ENCODE peak calls at places on chromosome 17, in five cellular contexts. K, L, I, E and Q are unnamed samples.
A peak's percentile ranks its signal among the peaks of the same experiment; 100 is the strongest.

GRCh38 chr17:46971647-46972300 is 7.3 kb downstream of the RPRML start:
- DNase-seq in K (no peak), L (no peak), E (no peak), I (no peak), Q (no peak)

GRCh38 chr17:10032142-10032541 is 127.1 kb upstream of the RCVRN start:
- DNase-seq in I (no peak), L (no peak), E (no peak), K (no peak), Q (no peak)

GRCh38 chr17:77834170-77835115 is 124.1 kb upstream of the TNRC6C start:
- DNase-seq in L (peak; percentile 49), E (peak; percentile 95), K (peak; percentile 99), I (peak; percentile 20), Q (no peak)

GRCh38 chr17:73247728-73248127 is 14.0 kb downstream of the CPSF4L start:
- DNase-seq in I (no peak), L (no peak), K (no peak), E (no peak), Q (no peak)

GRCh38 chr17:73474370-73474988 is 162.7 kb upstream of the CDC42EP4 start:
- DNase-seq in K (peak; percentile 63), I (peak; percentile 9), E (peak; percentile 91), L (no peak), Q (no peak)

GRCh38 chr17:39642675-39643074 is 5.7 kb downstream of the STARD3 start:
- DNase-seq in L (no peak), K (no peak), I (no peak), E (no peak), Q (no peak)

GRCh38 chr17:12620200-12620720 is 45.4 kb upstream of the MYOCD start:
- DNase-seq in K (no peak), L (no peak), E (no peak), I (no peak), Q (no peak)

GRCh38 chr17:50033316-50033715 is 22.6 kb upstream of the ITGA3 start:
- DNase-seq in L (no peak), E (no peak), K (no peak), I (no peak), Q (no peak)

GRCh38 chr17:40022497-40022896 is 7.3 kb downstream of the CSF3 start:
- DNase-seq in L (no peak), I (no peak), E (no peak), K (no peak), Q (no peak)

GRCh38 chr17:64166876-64167275 is 36.9 kb upstream of the ERN1 start:
- DNase-seq in L (no peak), I (no peak), K (no peak), E (no peak), Q (no peak)

GRCh38 chr17:76677406-76677805 is 33.4 kb downstream of the MXRA7 start:
- DNase-seq in I (no peak), E (no peak), L (no peak), K (no peak), Q (no peak)

GRCh38 chr17:22301353-22301745 is 609.0 kb downstream of the KCNJ18 start:
- DNase-seq in L (no peak), E (no peak), K (no peak), I (no peak), Q (no peak)

GRCh38 chr17:75507712-75508111 is 7.6 kb downstream of the CASKIN2 start:
- DNase-seq in K (no peak), L (no peak), E (no peak), I (no peak), Q (no peak)

GRCh38 chr17:69725125-69725524 is 310.6 kb downstream of the MAP2K6 start:
- DNase-seq in L (no peak), K (no peak), I (no peak), E (no peak), Q (no peak)

GRCh38 chr17:41666336-41666680 is 22.4 kb upstream of the EIF1 start:
- DNase-seq in K (peak; percentile 52), L (peak; percentile 75), I (no peak), E (peak; percentile 53), Q (no peak)

GRCh38 chr17:8062435-8062806 is 23.6 kb downstream of the ALOX15B start:
- DNase-seq in E (peak; percentile 57), I (no peak), K (no peak), L (no peak), Q (no peak)

GRCh38 chr17:75270218-75270965 is 639 bp downstream of the MIF4GD start:
- DNase-seq in K (peak; percentile 88), L (no peak), I (peak; percentile 88), E (peak; percentile 77), Q (peak; percentile 66)

GRCh38 chr17:45289316-45290268 is 27.2 kb downstream of the MAP3K14 start:
- DNase-seq in I (no peak), L (no peak), E (no peak), K (no peak), Q (no peak)
- TF ChIP-seq ESRRA in I (no peak), L (no peak), E (no peak), K (no peak), Q (no peak)

GRCh38 chr17:79707931-79708891 is 22.5 kb upstream of the ENPP7 start:
- DNase-seq in I (peak; percentile 43), L (no peak), K (peak; percentile 71), E (peak; percentile 70), Q (peak; percentile 79)
- TF ChIP-seq ESRRA in I (no peak), L (no peak), K (no peak), E (no peak), Q (no peak)

DNA sequence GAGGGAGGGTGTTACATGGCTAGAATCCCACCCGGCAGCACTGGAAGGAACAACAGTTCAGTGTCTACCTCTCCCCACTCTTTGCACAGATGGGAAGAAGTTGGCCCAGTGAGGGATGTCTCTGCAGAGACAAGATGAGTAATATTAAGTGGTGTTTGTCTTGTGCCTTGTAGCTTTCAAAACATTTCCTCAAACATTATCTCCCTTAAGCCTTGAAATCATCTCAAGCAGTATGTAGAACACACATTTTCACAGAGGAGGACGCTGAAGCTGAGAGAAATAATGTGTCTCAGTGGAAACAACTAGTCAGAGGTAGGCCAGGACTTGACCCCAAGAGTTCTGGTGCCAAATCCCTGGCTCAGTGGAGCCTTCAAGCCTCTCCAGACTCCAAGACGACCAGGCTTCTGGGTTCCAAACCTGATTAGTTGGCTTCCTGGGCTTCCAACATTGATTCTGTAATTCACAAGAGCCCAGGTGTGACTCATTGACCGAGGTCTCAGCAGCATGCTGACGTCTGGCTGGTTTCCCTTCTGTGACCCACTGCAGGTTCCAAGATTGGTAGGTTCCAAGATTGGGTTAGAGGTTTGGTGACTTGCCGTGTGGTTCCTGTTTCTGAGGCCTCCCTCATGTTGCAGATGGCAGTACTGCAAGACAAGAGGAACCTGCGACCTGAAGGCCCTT is 7.4 kb downstream of the RNF112 start:
- DNase-seq in I (no peak), K (no peak), L (no peak), E (no peak), Q (no peak)
- TF ChIP-seq ESRRA in I (no peak), K (no peak), L (no peak), E (no peak), Q (no peak)

GRCh38 chr17:28055546-28056275 is 13.2 kb downstream of the NLK start:
- DNase-seq in I (no peak), K (no peak), L (no peak), E (no peak), Q (no peak)

GRCh38 chr17:28053725-28054124 is 11.2 kb downstream of the NLK start:
- DNase-seq in K (no peak), E (no peak), I (no peak), L (no peak), Q (no peak)

GRCh38 chr17:28057731-28058246 is 15.3 kb downstream of the NLK start:
- DNase-seq in L (peak; percentile 84), I (peak; percentile 49), K (no peak), E (no peak), Q (no peak)

GRCh38 chr17:28056276-28056620 is 13.8 kb downstream of the NLK start:
- DNase-seq in K (no peak), L (no peak), I (no peak), E (no peak), Q (no peak)

DNA sequence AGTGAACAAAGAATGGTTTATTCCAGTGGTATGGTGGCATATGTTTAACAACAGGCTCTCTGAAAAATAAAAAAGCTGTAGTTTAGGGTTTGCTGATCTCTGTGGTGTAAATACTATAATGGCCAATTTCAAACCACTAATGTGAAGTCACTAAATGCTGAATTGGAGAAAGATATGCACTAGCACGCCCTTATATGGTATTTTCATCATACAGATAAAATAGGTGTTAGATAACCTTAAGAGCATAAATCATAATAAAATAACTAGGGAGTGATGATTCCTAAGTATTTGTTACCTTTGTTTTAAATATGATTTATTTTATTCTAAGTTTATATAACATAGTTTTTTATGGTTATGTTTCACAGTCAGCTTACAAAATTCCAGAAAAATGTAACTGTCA is 17.2 kb downstream of the NLK start:
- DNase-seq in L (no peak), E (no peak), I (no peak), K (no peak), Q (no peak)
- TF ChIP-seq ESRRA in L (no peak), E (no peak), I (no peak), K (no peak), Q (no peak)

DNA sequence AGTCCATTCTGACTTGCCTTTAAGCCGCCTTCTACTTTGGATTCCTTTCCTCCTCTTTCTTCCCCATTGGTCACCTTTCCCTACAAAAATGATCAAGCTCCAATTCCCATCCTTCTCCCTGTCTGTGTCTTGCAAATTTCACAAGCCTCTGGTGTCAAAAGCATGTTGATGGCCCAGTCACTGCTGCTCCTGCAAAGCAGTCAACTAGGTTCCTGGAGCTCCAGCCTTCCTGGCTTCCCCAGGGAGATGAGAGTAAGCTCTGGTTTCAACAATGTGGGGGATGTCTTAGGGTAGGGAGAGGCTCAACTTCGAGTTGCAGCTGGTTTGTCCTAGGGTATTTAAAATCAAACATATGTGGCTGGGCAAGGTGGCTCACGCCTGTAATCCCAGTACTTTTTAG is 36.1 kb upstream of the HELZ start:
- DNase-seq in I (no peak), L (no peak), E (no peak), K (no peak), Q (no peak)
- TF ChIP-seq ESRRA in I (no peak), L (no peak), E (no peak), K (no peak), Q (no peak)

GRCh38 chr17:30477758-30478115 is 529 bp downstream of the GOSR1 start:
- DNase-seq in E (peak; percentile 23), L (no peak), K (peak; percentile 41), I (peak; percentile 9), Q (no peak)
- TF ChIP-seq ESRRA in E (no peak), L (no peak), K (no peak), I (no peak), Q (no peak)